ENCODE peak calls at places on chromosomes 1 and 21, in ten cellular contexts. One of them, this sample, is unnamed.

GRCh38 chr1:224433671-224434446 is 738 bp downstream of the WDR26 start:
- DNase-seq in A549: no peak
- DNase-seq in lower lobe of right lung: peak; percentile 69
- DNase-seq in astrocyte: no peak
- DNase-seq in neuronal stem cell: peak; percentile 38
- DNase-seq in pancreas: peak; percentile 51
- DNase-seq in CD4-positive, alpha-beta memory T cell: peak; percentile 71
- DNase-seq in body of pancreas: peak; percentile 44
- DNase-seq in neural progenitor cell: peak; percentile 61
- DNase-seq in GM23338: peak; percentile 51
- DNase-seq in this sample: peak; percentile 11

GRCh38 chr21:30268608-30269197 is 14.0 kb downstream of the KRTAP24-1 start:
- DNase-seq in neuronal stem cell: no peak
- DNase-seq in neural progenitor cell: peak; percentile 71
- DNase-seq in pancreas: no peak
- DNase-seq in body of pancreas: no peak
- DNase-seq in CD4-positive, alpha-beta memory T cell: no peak
- DNase-seq in GM23338: peak; percentile 83
- DNase-seq in A549: no peak
- DNase-seq in lower lobe of right lung: no peak
- DNase-seq in astrocyte: no peak
- DNase-seq in this sample: no peak

GRCh38 chr1:932776-933602 is 9.3 kb downstream of the SAMD11 start:
- DNase-seq in A549: no peak
- DNase-seq in neural progenitor cell: no peak
- DNase-seq in pancreas: no peak
- DNase-seq in CD4-positive, alpha-beta memory T cell: no peak
- DNase-seq in neuronal stem cell: no peak
- DNase-seq in GM23338: no peak
- DNase-seq in body of pancreas: no peak
- DNase-seq in astrocyte: no peak
- DNase-seq in lower lobe of right lung: peak; percentile 86
- DNase-seq in this sample: no peak

GRCh38 chr1:4509206-4509605 is 145.2 kb upstream of the AJAP1 start:
- DNase-seq in lower lobe of right lung: no peak
- DNase-seq in GM23338: no peak
- DNase-seq in neuronal stem cell: no peak
- DNase-seq in body of pancreas: no peak
- DNase-seq in neural progenitor cell: no peak
- DNase-seq in CD4-positive, alpha-beta memory T cell: no peak
- DNase-seq in astrocyte: no peak
- DNase-seq in pancreas: no peak
- DNase-seq in A549: no peak
- DNase-seq in this sample: no peak

GRCh38 chr1:239730378-239730777 is 344.0 kb downstream of the CHRM3 start:
- DNase-seq in neuronal stem cell: no peak
- DNase-seq in lower lobe of right lung: no peak
- DNase-seq in neural progenitor cell: no peak
- DNase-seq in GM23338: no peak
- DNase-seq in astrocyte: no peak
- DNase-seq in body of pancreas: no peak
- DNase-seq in A549: no peak
- DNase-seq in CD4-positive, alpha-beta memory T cell: no peak
- DNase-seq in pancreas: no peak
- DNase-seq in this sample: no peak

GRCh38 chr1:172638885-172639831 is 19.7 kb upstream of the FASLG start:
- DNase-seq in GM23338: no peak
- DNase-seq in pancreas: no peak
- DNase-seq in astrocyte: peak; percentile 100
- DNase-seq in body of pancreas: no peak
- DNase-seq in CD4-positive, alpha-beta memory T cell: peak; percentile 89
- DNase-seq in lower lobe of right lung: no peak
- DNase-seq in A549: peak; percentile 40
- DNase-seq in neuronal stem cell: no peak
- DNase-seq in neural progenitor cell: no peak
- DNase-seq in this sample: peak; percentile 94

GRCh38 chr1:189970331-189971230 is 507.1 kb downstream of the BRINP3 start:
- DNase-seq in GM23338: peak; percentile 12
- DNase-seq in neural progenitor cell: no peak
- DNase-seq in CD4-positive, alpha-beta memory T cell: no peak
- DNase-seq in astrocyte: peak; percentile 8
- DNase-seq in body of pancreas: no peak
- DNase-seq in neuronal stem cell: no peak
- DNase-seq in pancreas: no peak
- DNase-seq in lower lobe of right lung: no peak
- DNase-seq in A549: no peak
- DNase-seq in this sample: no peak

GRCh38 chr1:166489670-166490436 is 323.1 kb upstream of the FAM78B start:
- DNase-seq in GM23338: no peak
- DNase-seq in astrocyte: no peak
- DNase-seq in neuronal stem cell: no peak
- DNase-seq in lower lobe of right lung: peak; percentile 54
- DNase-seq in A549: peak; percentile 49
- DNase-seq in pancreas: peak; percentile 17
- DNase-seq in neural progenitor cell: no peak
- DNase-seq in body of pancreas: no peak
- DNase-seq in CD4-positive, alpha-beta memory T cell: peak; percentile 70
- DNase-seq in this sample: no peak

GRCh38 chr1:174809755-174810280 is 189.9 kb upstream of the CACYBP start:
- DNase-seq in CD4-positive, alpha-beta memory T cell: no peak
- DNase-seq in pancreas: no peak
- DNase-seq in body of pancreas: no peak
- DNase-seq in GM23338: no peak
- DNase-seq in neural progenitor cell: no peak
- DNase-seq in astrocyte: no peak
- DNase-seq in neuronal stem cell: no peak
- DNase-seq in lower lobe of right lung: no peak
- DNase-seq in A549: no peak
- DNase-seq in this sample: no peak

GRCh38 chr1:115426271-115426771 is 88.3 kb upstream of the NGF start:
- DNase-seq in lower lobe of right lung: no peak
- DNase-seq in neuronal stem cell: no peak
- DNase-seq in CD4-positive, alpha-beta memory T cell: no peak
- DNase-seq in pancreas: peak; percentile 42
- DNase-seq in body of pancreas: peak; percentile 51
- DNase-seq in GM23338: no peak
- DNase-seq in A549: peak; percentile 52
- DNase-seq in neural progenitor cell: no peak
- DNase-seq in astrocyte: peak; percentile 92
- DNase-seq in this sample: peak; percentile 85

GRCh38 chr1:75632350-75632949 is 21.5 kb upstream of the SLC44A5 start:
- DNase-seq in pancreas: no peak
- DNase-seq in CD4-positive, alpha-beta memory T cell: no peak
- DNase-seq in A549: peak; percentile 22
- DNase-seq in body of pancreas: no peak
- DNase-seq in neuronal stem cell: peak; percentile 31
- DNase-seq in astrocyte: peak; percentile 10
- DNase-seq in lower lobe of right lung: no peak
- DNase-seq in neural progenitor cell: peak; percentile 60
- DNase-seq in GM23338: peak; percentile 72
- DNase-seq in this sample: peak; percentile 17

GRCh38 chr1:183291802-183292515 is 105.9 kb downstream of the LAMC2 start:
- DNase-seq in astrocyte: peak; percentile 90
- DNase-seq in GM23338: peak; percentile 62
- DNase-seq in CD4-positive, alpha-beta memory T cell: no peak
- DNase-seq in neural progenitor cell: no peak
- DNase-seq in body of pancreas: no peak
- DNase-seq in pancreas: no peak
- DNase-seq in neuronal stem cell: no peak
- DNase-seq in lower lobe of right lung: no peak
- DNase-seq in A549: no peak
- DNase-seq in this sample: peak; percentile 22

GRCh38 chr1:85576256-85576641 is 4.3 kb upstream of the CCN1 start:
- DNase-seq in body of pancreas: no peak
- DNase-seq in neural progenitor cell: no peak
- DNase-seq in astrocyte: no peak
- DNase-seq in A549: no peak
- DNase-seq in CD4-positive, alpha-beta memory T cell: no peak
- DNase-seq in GM23338: no peak
- DNase-seq in neuronal stem cell: no peak
- DNase-seq in pancreas: no peak
- DNase-seq in lower lobe of right lung: no peak
- DNase-seq in this sample: no peak
- H3K27ac ChIP-seq in body of pancreas: peak overlapping the region; percentile 84
- H3K27ac ChIP-seq in neural progenitor cell: no peak overlapping the region
- H3K27ac ChIP-seq in astrocyte: peak overlapping the region; percentile 96
- H3K27ac ChIP-seq in A549: peak overlapping the region; percentile 100
- H3K27ac ChIP-seq in CD4-positive, alpha-beta memory T cell: no peak overlapping the region
- H3K27ac ChIP-seq in GM23338: no peak overlapping the region
- H3K27ac ChIP-seq in neuronal stem cell: no peak overlapping the region
- H3K27ac ChIP-seq in pancreas: peak overlapping the region; percentile 87
- H3K27ac ChIP-seq in lower lobe of right lung: peak overlapping the region; percentile 96
- H3K27ac ChIP-seq in this sample: peak overlapping the region; percentile 99

DNA sequence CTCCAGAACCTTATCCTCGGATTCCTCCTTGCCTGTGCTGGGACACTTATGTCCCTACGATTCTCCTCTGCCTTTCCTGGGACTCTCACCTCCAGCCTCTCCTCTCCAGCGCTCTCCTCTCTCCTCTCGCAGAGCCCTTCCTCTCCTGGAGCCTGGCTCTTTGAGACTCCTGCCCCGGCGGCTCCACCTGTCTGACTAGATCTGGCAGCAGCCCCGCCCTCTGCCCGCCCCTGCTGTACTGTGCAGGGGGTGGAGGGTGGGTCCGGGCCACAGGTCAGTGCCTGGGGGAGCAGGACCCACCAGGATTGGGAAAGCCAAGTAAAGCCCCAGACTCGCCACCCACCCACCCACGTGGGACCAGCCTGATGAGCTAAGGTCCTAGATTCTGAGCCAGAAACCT is 1.6 kb downstream of the ELOVL1 start:
- DNase-seq in pancreas: peak; percentile 51
- DNase-seq in GM23338: peak; percentile 67
- DNase-seq in lower lobe of right lung: peak; percentile 72
- DNase-seq in CD4-positive, alpha-beta memory T cell: no peak
- DNase-seq in neuronal stem cell: no peak
- DNase-seq in A549: no peak
- DNase-seq in astrocyte: no peak
- DNase-seq in neural progenitor cell: peak; percentile 50
- DNase-seq in body of pancreas: peak; percentile 42
- DNase-seq in this sample: no peak
- H3K4me3 ChIP-seq in pancreas: peak overlapping the region; percentile 89
- H3K4me3 ChIP-seq in GM23338: peak overlapping the region; percentile 90
- H3K4me3 ChIP-seq in lower lobe of right lung: peak overlapping the region; percentile 87
- H3K4me3 ChIP-seq in CD4-positive, alpha-beta memory T cell: no peak overlapping the region
- H3K4me3 ChIP-seq in neuronal stem cell: no peak overlapping the region
- H3K4me3 ChIP-seq in A549: peak overlapping the region; percentile 90
- H3K4me3 ChIP-seq in astrocyte: peak overlapping the region; percentile 69
- H3K4me3 ChIP-seq in neural progenitor cell: no peak overlapping the region
- H3K4me3 ChIP-seq in body of pancreas: no peak overlapping the region
- H3K4me3 ChIP-seq in this sample: peak overlapping the region; percentile 82

GRCh38 chr1:61605607-61606321 is 119.2 kb downstream of the TM2D1 start:
- DNase-seq in CD4-positive, alpha-beta memory T cell: no peak
- DNase-seq in pancreas: no peak
- DNase-seq in neuronal stem cell: no peak
- DNase-seq in body of pancreas: no peak
- DNase-seq in GM23338: no peak
- DNase-seq in lower lobe of right lung: no peak
- DNase-seq in astrocyte: peak; percentile 23
- DNase-seq in A549: no peak
- DNase-seq in neural progenitor cell: no peak
- DNase-seq in this sample: peak; percentile 42

GRCh38 chr1:61606448-61607312 is 118.3 kb downstream of the TM2D1 start:
- DNase-seq in A549: no peak
- DNase-seq in GM23338: no peak
- DNase-seq in neuronal stem cell: no peak
- DNase-seq in neural progenitor cell: no peak
- DNase-seq in pancreas: no peak
- DNase-seq in astrocyte: peak; percentile 34
- DNase-seq in CD4-positive, alpha-beta memory T cell: no peak
- DNase-seq in lower lobe of right lung: peak; percentile 51
- DNase-seq in body of pancreas: no peak
- DNase-seq in this sample: peak; percentile 33

GRCh38 chr1:61602663-61603062 is 122.3 kb downstream of the TM2D1 start:
- DNase-seq in body of pancreas: no peak
- DNase-seq in A549: no peak
- DNase-seq in astrocyte: no peak
- DNase-seq in CD4-positive, alpha-beta memory T cell: no peak
- DNase-seq in GM23338: no peak
- DNase-seq in neural progenitor cell: no peak
- DNase-seq in neuronal stem cell: no peak
- DNase-seq in lower lobe of right lung: no peak
- DNase-seq in pancreas: no peak
- DNase-seq in this sample: no peak

GRCh38 chr1:61607448-61607847 is 117.5 kb downstream of the TM2D1 start:
- DNase-seq in neuronal stem cell: no peak
- DNase-seq in GM23338: no peak
- DNase-seq in neural progenitor cell: no peak
- DNase-seq in body of pancreas: no peak
- DNase-seq in lower lobe of right lung: no peak
- DNase-seq in A549: no peak
- DNase-seq in pancreas: no peak
- DNase-seq in CD4-positive, alpha-beta memory T cell: no peak
- DNase-seq in astrocyte: no peak
- DNase-seq in this sample: no peak

DNA sequence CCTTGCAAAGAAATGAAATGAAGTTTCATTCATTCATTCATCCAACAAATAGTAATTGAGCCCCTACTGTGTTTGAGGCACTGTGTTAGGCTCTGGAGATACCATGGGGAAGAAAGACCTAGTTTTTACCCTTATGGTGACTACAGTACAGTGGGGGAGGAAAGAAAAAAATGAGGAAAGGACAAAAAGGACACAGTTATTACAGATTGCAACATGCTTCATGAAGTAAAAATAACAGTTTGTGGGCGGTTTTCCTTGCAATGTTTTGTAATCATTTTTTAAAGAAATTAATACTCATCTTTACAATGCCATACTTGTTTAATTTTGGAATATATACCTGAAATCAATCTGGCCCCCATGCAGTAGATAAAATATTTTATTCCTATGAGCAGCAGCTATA is 120.3 kb downstream of the TM2D1 start:
- DNase-seq in A549: no peak
- DNase-seq in astrocyte: no peak
- DNase-seq in lower lobe of right lung: no peak
- DNase-seq in GM23338: no peak
- DNase-seq in neuronal stem cell: no peak
- DNase-seq in neural progenitor cell: no peak
- DNase-seq in body of pancreas: no peak
- DNase-seq in CD4-positive, alpha-beta memory T cell: no peak
- DNase-seq in pancreas: no peak
- DNase-seq in this sample: no peak
- H3K27ac ChIP-seq in A549: no peak overlapping the region
- H3K27ac ChIP-seq in astrocyte: no peak overlapping the region
- H3K27ac ChIP-seq in lower lobe of right lung: no peak overlapping the region
- H3K27ac ChIP-seq in GM23338: no peak overlapping the region
- H3K27ac ChIP-seq in neuronal stem cell: no peak overlapping the region
- H3K27ac ChIP-seq in neural progenitor cell: no peak overlapping the region
- H3K27ac ChIP-seq in body of pancreas: no peak overlapping the region
- H3K27ac ChIP-seq in CD4-positive, alpha-beta memory T cell: no peak overlapping the region
- H3K27ac ChIP-seq in pancreas: no peak overlapping the region
- H3K27ac ChIP-seq in this sample: no peak overlapping the region

DNA sequence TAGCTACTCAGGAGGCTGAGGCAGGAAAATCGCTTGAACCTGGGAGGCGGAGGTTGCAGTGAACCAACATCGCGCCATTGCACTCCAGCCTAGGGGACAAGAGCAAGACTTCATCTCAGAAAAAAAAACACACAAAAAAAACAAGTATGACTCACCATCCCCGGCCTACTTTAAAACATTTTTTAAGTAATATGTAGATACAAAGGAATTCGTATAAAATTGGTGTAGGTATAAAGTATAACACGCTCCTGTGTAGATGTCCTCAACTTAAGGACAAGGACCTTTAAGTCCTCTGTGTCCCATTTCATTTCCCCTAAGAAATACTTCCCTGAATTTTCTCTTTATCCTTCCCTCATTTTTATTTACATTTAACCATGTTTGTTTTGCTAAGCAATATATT is 73.4 kb upstream of the PKN2 start:
- DNase-seq in astrocyte: no peak
- DNase-seq in CD4-positive, alpha-beta memory T cell: no peak
- DNase-seq in body of pancreas: no peak
- DNase-seq in GM23338: no peak
- DNase-seq in neuronal stem cell: no peak
- DNase-seq in neural progenitor cell: no peak
- DNase-seq in pancreas: no peak
- DNase-seq in lower lobe of right lung: no peak
- DNase-seq in A549: no peak
- DNase-seq in this sample: no peak
- H3K4me3 ChIP-seq in astrocyte: no peak overlapping the region
- H3K4me3 ChIP-seq in CD4-positive, alpha-beta memory T cell: no peak overlapping the region
- H3K4me3 ChIP-seq in body of pancreas: no peak overlapping the region
- H3K4me3 ChIP-seq in GM23338: no peak overlapping the region
- H3K4me3 ChIP-seq in neuronal stem cell: no peak overlapping the region
- H3K4me3 ChIP-seq in neural progenitor cell: no peak overlapping the region
- H3K4me3 ChIP-seq in pancreas: no peak overlapping the region
- H3K4me3 ChIP-seq in lower lobe of right lung: no peak overlapping the region
- H3K4me3 ChIP-seq in A549: no peak overlapping the region
- H3K4me3 ChIP-seq in this sample: no peak overlapping the region

This sample was measured in brain microvascular endothelial cell.